ENCODE peak calls at places on chromosomes 13 and 19, in six cellular contexts. P is foreskin keratinocyte, X is upper lobe of right lung, H is GM23338, W is heart right ventricle, A is tibial nerve. C is an unnamed sample.

GRCh38 chr13:43377955-43378354 is 354.6 kb downstream of the DNAJC15 start:
- DNase-seq in P (peak; percentile 24), X (no peak), H (no peak), W (no peak), A (no peak), C (no peak)

GRCh38 chr19:12821761-12822160 is 12.6 kb downstream of the RTBDN start:
- DNase-seq in P (no peak), X (no peak), H (no peak), W (no peak), A (no peak), C (no peak)

GRCh38 chr13:78621086-78621485 is 17.7 kb upstream of the POU4F1 start:
- DNase-seq in P (no peak), X (no peak), H (no peak), W (no peak), A (no peak), C (no peak)

GRCh38 chr13:27170221-27170520 is 1.4 kb downstream of the USP12 start:
- DNase-seq in P (peak; percentile 63), X (no peak), H (no peak), W (no peak), A (no peak), C (no peak)

GRCh38 chr19:11267316-11268085 is 5.2 kb upstream of the DOCK6 start:
- DNase-seq in P (no peak), X (no peak), H (no peak), W (no peak), A (no peak), C (no peak)

GRCh38 chr13:44317752-44318550 is 55.7 kb upstream of the SERP2 start:
- DNase-seq in P (no peak), X (no peak), H (no peak), W (no peak), A (no peak), C (no peak)

GRCh38 chr13:23679214-23679613 is 109.0 kb downstream of the TNFRSF19 start:
- DNase-seq in P (peak; percentile 81), X (no peak), H (no peak), W (no peak), A (no peak), C (no peak)

GRCh38 chr13:94708971-94709614 is 3.3 kb downstream of the SOX21 start:
- DNase-seq in P (no peak), X (no peak), H (peak; percentile 48), W (no peak), A (no peak), C (no peak)

GRCh38 chr13:70249332-70250064 is 141.2 kb upstream of the KLHL1 start:
- DNase-seq in P (peak; percentile 73), X (no peak), H (peak; percentile 54), W (no peak), A (no peak), C (no peak)

GRCh38 chr19:1274852-1275259 is 474 bp upstream of the FAM174C start:
- DNase-seq in P (peak; percentile 46), X (peak; percentile 77), H (peak; percentile 65), W (no peak), A (no peak), C (no peak)

GRCh38 chr13:112065867-112066623 is 904 bp upstream of the SOX1 start:
- DNase-seq in P (no peak), X (no peak), H (peak; percentile 83), W (no peak), A (no peak), C (no peak)

GRCh38 chr13:24271611-24272451 is 37.5 kb upstream of the C1QTNF9 start:
- DNase-seq in P (peak; percentile 56), X (peak; percentile 88), H (no peak), W (peak; percentile 71), A (peak; percentile 48), C (peak; percentile 84)

GRCh38 chr19:1470864-1471513 is 8.0 kb downstream of the C19orf25 start:
- DNase-seq in P (no peak), X (no peak), H (peak; percentile 84), W (no peak), A (no peak), C (peak; percentile 12)

GRCh38 chr19:54905411-54905810 is 537 bp upstream of the NCR1 start:
- DNase-seq in P (no peak), X (no peak), H (no peak), W (no peak), A (no peak), C (no peak)

GRCh38 chr13:92838786-92839185 is 387.8 kb upstream of the GPC6 start:
- DNase-seq in P (peak; percentile 88), X (no peak), H (no peak), W (no peak), A (no peak), C (no peak)

GRCh38 chr19:41776700-41777099 is 19.7 kb upstream of the CEACAM3 start:
- DNase-seq in P (no peak), X (no peak), H (no peak), W (no peak), A (no peak), C (no peak)
- H3K27me3 ChIP-seq in P (peaks cover 62% of the 10 kb centered on the region), X (peaks cover 9% of the 10 kb centered on the region), H (no peaks in the 10 kb centered on the region), W (peaks cover 41% of the 10 kb centered on the region), A (no peaks in the 10 kb centered on the region), C (peaks cover 13% of the 10 kb centered on the region)

GRCh38 chr19:10231624-10232228 is 595 bp upstream of the S1PR2 start:
- DNase-seq in P (no peak), X (no peak), H (no peak), W (no peak), A (no peak), C (no peak)

GRCh38 chr19:10228393-10228792 is 2.7 kb downstream of the S1PR2 start:
- DNase-seq in P (no peak), X (no peak), H (no peak), W (no peak), A (no peak), C (no peak)

GRCh38 chr19:10230904-10231623 is at the start of gene S1PR2:
- DNase-seq in P (no peak), X (peak; percentile 91), H (peak; percentile 91), W (peak; percentile 87), A (peak; percentile 69), C (peak; percentile 66)

GRCh38 chr19:10228925-10229324 is 2.2 kb downstream of the S1PR2 start:
- DNase-seq in P (no peak), X (no peak), H (peak; percentile 87), W (peak; percentile 24), A (peak; percentile 31), C (peak; percentile 47)

DNA sequence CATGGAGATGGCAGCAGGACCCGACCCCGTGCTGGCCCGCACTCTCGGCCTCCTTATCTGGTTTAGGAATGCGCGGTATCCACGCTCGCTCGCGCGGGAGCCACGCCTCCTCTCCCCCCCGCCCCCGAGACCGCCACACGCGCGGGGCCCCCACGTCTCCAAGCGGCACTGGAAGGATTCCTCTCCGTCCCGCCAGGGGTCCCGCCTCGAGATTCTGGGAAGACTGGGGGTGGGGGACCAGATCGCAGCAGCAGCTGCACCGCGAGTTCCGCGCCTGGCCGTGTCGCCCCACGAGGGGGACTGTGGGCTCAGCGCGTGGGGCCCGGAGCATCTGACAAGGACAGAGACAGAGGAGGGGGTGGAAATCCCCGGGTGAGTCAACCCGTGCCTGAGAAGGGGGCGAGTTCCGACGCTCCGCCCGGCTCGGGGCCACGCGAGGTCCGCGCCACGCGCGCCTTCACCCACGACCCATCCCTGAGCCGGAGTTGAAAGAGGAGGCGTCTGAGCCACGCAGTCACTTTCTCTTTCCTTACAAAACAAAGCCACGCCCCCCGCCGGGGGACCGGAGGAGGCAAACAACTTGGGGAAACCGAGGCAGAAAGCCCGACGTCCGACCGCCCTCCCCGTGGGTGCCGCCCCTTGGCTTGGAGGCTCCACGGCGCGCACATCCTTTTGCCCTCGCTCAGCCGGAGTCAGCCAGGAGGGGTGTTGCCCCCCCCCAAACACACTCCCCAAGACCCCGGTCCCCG is 802 bp downstream of the S1PR2 start:
- DNase-seq in P (no peak), X (peak; percentile 82), H (peak; percentile 87), W (peak; percentile 52), A (peak; percentile 41), C (peak; percentile 63)
- H3K4me1 ChIP-seq in P (no peaks in the 10 kb centered on the region), X (peaks cover 42% of the 10 kb centered on the region), H (peaks cover 3% of the 10 kb centered on the region), W (peaks cover 57% of the 10 kb centered on the region), A (peaks cover 25% of the 10 kb centered on the region), C (peaks cover 25% of the 10 kb centered on the region)

GRCh38 chr13:96994849-96995243 is 570 bp upstream of the OXGR1 start:
- DNase-seq in P (no peak), X (no peak), H (peak; percentile 22), W (no peak), A (no peak), C (no peak)
- H3K27me3 ChIP-seq in P (peaks cover 46% of the 10 kb centered on the region), X (peaks cover 27% of the 10 kb centered on the region), H (peaks cover 78% of the 10 kb centered on the region), W (peaks cover 39% of the 10 kb centered on the region), A (peaks cover 16% of the 10 kb centered on the region), C (peaks cover 8% of the 10 kb centered on the region)

GRCh38 chr19:16115309-16116039 is 3.8 kb downstream of the RAB8A start:
- DNase-seq in P (no peak), X (no peak), H (no peak), W (no peak), A (no peak), C (no peak)
- H3K4me1 ChIP-seq in P (no peaks in the 10 kb centered on the region), X (peaks cover 37% of the 10 kb centered on the region), H (peaks cover 6% of the 10 kb centered on the region), W (peaks cover 49% of the 10 kb centered on the region), A (peaks cover 77% of the 10 kb centered on the region), C (peaks cover 55% of the 10 kb centered on the region)

GRCh38 chr19:42655748-42656147 is 61.0 kb upstream of the CEACAM8 start:
- DNase-seq in P (no peak), X (no peak), H (no peak), W (no peak), A (no peak), C (no peak)

GRCh38 chr19:42658148-42658547 is 63.4 kb upstream of the CEACAM8 start:
- DNase-seq in P (no peak), X (no peak), H (no peak), W (no peak), A (no peak), C (no peak)

GRCh38 chr19:42662714-42663113 is 68.0 kb upstream of the CEACAM8 start:
- DNase-seq in P (no peak), X (no peak), H (no peak), W (no peak), A (no peak), C (no peak)

GRCh38 chr19:42653841-42654240 is 59.1 kb upstream of the CEACAM8 start:
- DNase-seq in P (no peak), X (no peak), H (peak; percentile 22), W (no peak), A (no peak), C (no peak)

GRCh38 chr19:42657551-42657950 is 62.8 kb upstream of the CEACAM8 start:
- DNase-seq in P (peak; percentile 26), X (no peak), H (no peak), W (no peak), A (no peak), C (no peak)
- H3K27me3 ChIP-seq in P (peaks cover 26% of the 10 kb centered on the region), X (no peaks in the 10 kb centered on the region), H (no peaks in the 10 kb centered on the region), W (no peaks in the 10 kb centered on the region), A (no peaks in the 10 kb centered on the region), C (no peaks in the 10 kb centered on the region)

GRCh38 chr13:97245011-97245410 is 22.9 kb downstream of the MBNL2 start:
- DNase-seq in P (no peak), X (no peak), H (no peak), W (no peak), A (no peak), C (no peak)
- H3K4me1 ChIP-seq in P (peaks cover 11% of the 10 kb centered on the region), X (peaks cover 80% of the 10 kb centered on the region), H (peaks cover 41% of the 10 kb centered on the region), W (peaks cover 100% of the 10 kb centered on the region), A (peaks cover 70% of the 10 kb centered on the region), C (peaks cover 12% of the 10 kb centered on the region)

GRCh38 chr13:30403491-30403890 is 18.8 kb upstream of the UBE2L5 start:
- DNase-seq in P (no peak), X (no peak), H (no peak), W (no peak), A (no peak), C (no peak)
- H3K27me3 ChIP-seq in P (no peaks in the 10 kb centered on the region), X (no peaks in the 10 kb centered on the region), H (peaks cover 8% of the 10 kb centered on the region), W (no peaks in the 10 kb centered on the region), A (no peaks in the 10 kb centered on the region), C (no peaks in the 10 kb centered on the region)

C was measured in CD8-positive, alpha-beta memory T cell.